ENCODE peak calls at places on chromosomes 6 and 20, in eight cellular contexts. One of them, this sample, is unnamed. For H3K9me3, the result is how much of the 10 kb centered on the place peaks cover.

GRCh38 chr6:85412926-85413325 is 37.0 kb upstream of the NT5E start:
- DNase-seq in psoas muscle: no peak
- DNase-seq in CD4-positive, alpha-beta T cell: no peak
- DNase-seq in left ventricle myocardium inferior: no peak
- DNase-seq in endothelial cell of umbilical vein: no peak
- DNase-seq in cardiac muscle cell: no peak
- DNase-seq in fibroblast of lung: no peak
- DNase-seq in hepatocyte: no peak
- DNase-seq in this sample: no peak

GRCh38 chr20:11180186-11180585 is 506.4 kb upstream of the JAG1 start:
- DNase-seq in left ventricle myocardium inferior: no peak
- DNase-seq in hepatocyte: no peak
- DNase-seq in cardiac muscle cell: no peak
- DNase-seq in CD4-positive, alpha-beta T cell: no peak
- DNase-seq in fibroblast of lung: no peak
- DNase-seq in endothelial cell of umbilical vein: peak
- DNase-seq in psoas muscle: no peak
- DNase-seq in this sample: no peak

GRCh38 chr20:58981564-58982364 is 708 bp downstream of the NELFCD start:
- DNase-seq in psoas muscle: no peak
- DNase-seq in endothelial cell of umbilical vein: peak
- DNase-seq in fibroblast of lung: peak
- DNase-seq in CD4-positive, alpha-beta T cell: no peak
- DNase-seq in cardiac muscle cell: no peak
- DNase-seq in left ventricle myocardium inferior: no peak
- DNase-seq in hepatocyte: peak
- DNase-seq in this sample: no peak

GRCh38 chr20:18020931-18021330 is 36.8 kb downstream of the OVOL2 start:
- DNase-seq in fibroblast of lung: no peak
- DNase-seq in cardiac muscle cell: no peak
- DNase-seq in psoas muscle: no peak
- DNase-seq in left ventricle myocardium inferior: no peak
- DNase-seq in hepatocyte: no peak
- DNase-seq in CD4-positive, alpha-beta T cell: no peak
- DNase-seq in endothelial cell of umbilical vein: no peak
- DNase-seq in this sample: no peak

GRCh38 chr20:36941403-36941835 is 10.1 kb downstream of the SAMHD1 start:
- DNase-seq in left ventricle myocardium inferior: no peak
- DNase-seq in CD4-positive, alpha-beta T cell: no peak
- DNase-seq in psoas muscle: no peak
- DNase-seq in hepatocyte: no peak
- DNase-seq in cardiac muscle cell: no peak
- DNase-seq in endothelial cell of umbilical vein: peak
- DNase-seq in fibroblast of lung: no peak
- DNase-seq in this sample: no peak

GRCh38 chr6:30657454-30657853 is 10.5 kb downstream of the C6orf136 start:
- DNase-seq in CD4-positive, alpha-beta T cell: no peak
- DNase-seq in left ventricle myocardium inferior: no peak
- DNase-seq in fibroblast of lung: no peak
- DNase-seq in cardiac muscle cell: no peak
- DNase-seq in psoas muscle: no peak
- DNase-seq in endothelial cell of umbilical vein: no peak
- DNase-seq in hepatocyte: no peak
- DNase-seq in this sample: no peak

GRCh38 chr6:33609444-33610034 is 11.6 kb upstream of the ITPR3 start:
- DNase-seq in left ventricle myocardium inferior: peak
- DNase-seq in cardiac muscle cell: no peak
- DNase-seq in psoas muscle: peak
- DNase-seq in hepatocyte: no peak
- DNase-seq in fibroblast of lung: peak
- DNase-seq in endothelial cell of umbilical vein: no peak
- DNase-seq in CD4-positive, alpha-beta T cell: no peak
- DNase-seq in this sample: peak

GRCh38 chr20:64114356-64114971 is 7.1 kb upstream of the NPBWR2 start:
- DNase-seq in hepatocyte: no peak
- DNase-seq in psoas muscle: no peak
- DNase-seq in fibroblast of lung: no peak
- DNase-seq in endothelial cell of umbilical vein: no peak
- DNase-seq in CD4-positive, alpha-beta T cell: no peak
- DNase-seq in cardiac muscle cell: no peak
- DNase-seq in left ventricle myocardium inferior: no peak
- DNase-seq in this sample: no peak

GRCh38 chr6:146770965-146771735 is 172.4 kb downstream of the ADGB start:
- DNase-seq in hepatocyte: no peak
- DNase-seq in psoas muscle: peak
- DNase-seq in cardiac muscle cell: no peak
- DNase-seq in endothelial cell of umbilical vein: peak
- DNase-seq in left ventricle myocardium inferior: peak
- DNase-seq in fibroblast of lung: no peak
- DNase-seq in CD4-positive, alpha-beta T cell: peak
- DNase-seq in this sample: peak

GRCh38 chr6:47034919-47035318 is 7.2 kb downstream of the ADGRF1 start:
- DNase-seq in endothelial cell of umbilical vein: peak
- DNase-seq in cardiac muscle cell: peak
- DNase-seq in hepatocyte: peak
- DNase-seq in psoas muscle: no peak
- DNase-seq in left ventricle myocardium inferior: no peak
- DNase-seq in fibroblast of lung: peak
- DNase-seq in CD4-positive, alpha-beta T cell: no peak
- DNase-seq in this sample: no peak

GRCh38 chr20:41616228-41616627 is 1.9 kb downstream of the CHD6 start:
- DNase-seq in hepatocyte: no peak
- DNase-seq in endothelial cell of umbilical vein: no peak
- DNase-seq in left ventricle myocardium inferior: no peak
- DNase-seq in psoas muscle: no peak
- DNase-seq in fibroblast of lung: peak
- DNase-seq in cardiac muscle cell: no peak
- DNase-seq in CD4-positive, alpha-beta T cell: no peak
- DNase-seq in this sample: no peak

GRCh38 chr6:155050311-155050710 is 55.2 kb downstream of the TIAM2 start:
- DNase-seq in cardiac muscle cell: no peak
- DNase-seq in left ventricle myocardium inferior: no peak
- DNase-seq in hepatocyte: no peak
- DNase-seq in psoas muscle: no peak
- DNase-seq in fibroblast of lung: peak
- DNase-seq in endothelial cell of umbilical vein: no peak
- DNase-seq in CD4-positive, alpha-beta T cell: no peak
- DNase-seq in this sample: no peak

GRCh38 chr20:3041818-3042504 is 1.5 kb upstream of the GNRH2 start:
- DNase-seq in endothelial cell of umbilical vein: peak
- DNase-seq in left ventricle myocardium inferior: no peak
- DNase-seq in psoas muscle: no peak
- DNase-seq in fibroblast of lung: peak
- DNase-seq in cardiac muscle cell: no peak
- DNase-seq in hepatocyte: no peak
- DNase-seq in CD4-positive, alpha-beta T cell: no peak
- DNase-seq in this sample: no peak

GRCh38 chr6:105941616-105942412 is 144.3 kb upstream of the PRDM1 start:
- DNase-seq in left ventricle myocardium inferior: no peak
- DNase-seq in fibroblast of lung: peak
- DNase-seq in cardiac muscle cell: no peak
- DNase-seq in hepatocyte: no peak
- DNase-seq in CD4-positive, alpha-beta T cell: no peak
- DNase-seq in psoas muscle: no peak
- DNase-seq in endothelial cell of umbilical vein: no peak
- DNase-seq in this sample: no peak

GRCh38 chr20:62272200-62272599 is 30.6 kb upstream of the ADRM1 start:
- DNase-seq in hepatocyte: no peak
- DNase-seq in psoas muscle: no peak
- DNase-seq in left ventricle myocardium inferior: no peak
- DNase-seq in cardiac muscle cell: no peak
- DNase-seq in fibroblast of lung: no peak
- DNase-seq in endothelial cell of umbilical vein: no peak
- DNase-seq in CD4-positive, alpha-beta T cell: no peak
- DNase-seq in this sample: no peak

GRCh38 chr6:130365166-130366010 is 429 bp upstream of the TMEM200A start:
- DNase-seq in hepatocyte: peak
- DNase-seq in CD4-positive, alpha-beta T cell: peak
- DNase-seq in left ventricle myocardium inferior: peak
- DNase-seq in psoas muscle: peak
- DNase-seq in fibroblast of lung: peak
- DNase-seq in endothelial cell of umbilical vein: peak
- DNase-seq in cardiac muscle cell: peak
- DNase-seq in this sample: peak

GRCh38 chr6:4128072-4128471 is 7.3 kb downstream of the ECI2 start:
- DNase-seq in fibroblast of lung: no peak
- DNase-seq in cardiac muscle cell: no peak
- DNase-seq in left ventricle myocardium inferior: no peak
- DNase-seq in endothelial cell of umbilical vein: peak
- DNase-seq in psoas muscle: no peak
- DNase-seq in CD4-positive, alpha-beta T cell: no peak
- DNase-seq in hepatocyte: no peak
- DNase-seq in this sample: no peak

GRCh38 chr6:33589723-33590530 is 9.9 kb upstream of the BAK1 start:
- DNase-seq in psoas muscle: peak
- DNase-seq in fibroblast of lung: peak
- DNase-seq in CD4-positive, alpha-beta T cell: peak
- DNase-seq in endothelial cell of umbilical vein: peak
- DNase-seq in cardiac muscle cell: peak
- DNase-seq in hepatocyte: peak
- DNase-seq in left ventricle myocardium inferior: no peak
- DNase-seq in this sample: no peak

GRCh38 chr6:33772902-33773472 is 15.9 kb downstream of the LEMD2 start:
- DNase-seq in fibroblast of lung: no peak
- DNase-seq in CD4-positive, alpha-beta T cell: no peak
- DNase-seq in hepatocyte: no peak
- DNase-seq in endothelial cell of umbilical vein: no peak
- DNase-seq in psoas muscle: no peak
- DNase-seq in cardiac muscle cell: no peak
- DNase-seq in left ventricle myocardium inferior: no peak
- DNase-seq in this sample: no peak

GRCh38 chr20:55143605-55144004 is 668.2 kb downstream of the DOK5 start:
- DNase-seq in fibroblast of lung: no peak
- DNase-seq in CD4-positive, alpha-beta T cell: no peak
- DNase-seq in endothelial cell of umbilical vein: no peak
- DNase-seq in cardiac muscle cell: no peak
- DNase-seq in hepatocyte: peak
- DNase-seq in left ventricle myocardium inferior: no peak
- DNase-seq in psoas muscle: no peak
- DNase-seq in this sample: no peak

GRCh38 chr20:55142932-55143331 is 667.5 kb downstream of the DOK5 start:
- DNase-seq in left ventricle myocardium inferior: no peak
- DNase-seq in psoas muscle: no peak
- DNase-seq in hepatocyte: no peak
- DNase-seq in endothelial cell of umbilical vein: no peak
- DNase-seq in CD4-positive, alpha-beta T cell: no peak
- DNase-seq in fibroblast of lung: no peak
- DNase-seq in cardiac muscle cell: no peak
- DNase-seq in this sample: no peak

GRCh38 chr20:55135923-55136322 is 660.5 kb downstream of the DOK5 start:
- DNase-seq in CD4-positive, alpha-beta T cell: no peak
- DNase-seq in psoas muscle: no peak
- DNase-seq in left ventricle myocardium inferior: no peak
- DNase-seq in endothelial cell of umbilical vein: no peak
- DNase-seq in hepatocyte: no peak
- DNase-seq in cardiac muscle cell: no peak
- DNase-seq in fibroblast of lung: no peak
- DNase-seq in this sample: no peak

GRCh38 chr20:55139173-55139765 is 663.9 kb downstream of the DOK5 start:
- DNase-seq in hepatocyte: no peak
- DNase-seq in left ventricle myocardium inferior: no peak
- DNase-seq in cardiac muscle cell: no peak
- DNase-seq in CD4-positive, alpha-beta T cell: no peak
- DNase-seq in psoas muscle: no peak
- DNase-seq in endothelial cell of umbilical vein: no peak
- DNase-seq in fibroblast of lung: no peak
- DNase-seq in this sample: no peak

GRCh38 chr20:55140631-55141030 is 665.2 kb downstream of the DOK5 start:
- DNase-seq in cardiac muscle cell: no peak
- DNase-seq in psoas muscle: peak
- DNase-seq in left ventricle myocardium inferior: no peak
- DNase-seq in endothelial cell of umbilical vein: no peak
- DNase-seq in hepatocyte: no peak
- DNase-seq in CD4-positive, alpha-beta T cell: no peak
- DNase-seq in fibroblast of lung: no peak
- DNase-seq in this sample: no peak
- H3K9me3 ChIP-seq in cardiac muscle cell: under half
- H3K9me3 ChIP-seq in psoas muscle: under half
- H3K9me3 ChIP-seq in left ventricle myocardium inferior: under half
- H3K9me3 ChIP-seq in endothelial cell of umbilical vein: under half
- H3K9me3 ChIP-seq in hepatocyte: under half
- H3K9me3 ChIP-seq in CD4-positive, alpha-beta T cell: under half
- H3K9me3 ChIP-seq in fibroblast of lung: under half
- H3K9me3 ChIP-seq in this sample: under half

GRCh38 chr20:35312348-35312747 is 20.1 kb upstream of the FAM83C start:
- DNase-seq in left ventricle myocardium inferior: no peak
- DNase-seq in endothelial cell of umbilical vein: peak
- DNase-seq in hepatocyte: no peak
- DNase-seq in psoas muscle: no peak
- DNase-seq in fibroblast of lung: peak
- DNase-seq in cardiac muscle cell: no peak
- DNase-seq in CD4-positive, alpha-beta T cell: no peak
- DNase-seq in this sample: no peak
- TF ChIP-seq CTCF in left ventricle myocardium inferior: no peak
- TF ChIP-seq CTCF in endothelial cell of umbilical vein: no peak
- TF ChIP-seq CTCF in hepatocyte: no peak
- TF ChIP-seq CTCF in psoas muscle: no peak
- TF ChIP-seq CTCF in fibroblast of lung: no peak
- TF ChIP-seq CTCF in cardiac muscle cell: no peak
- TF ChIP-seq CTCF in CD4-positive, alpha-beta T cell: no peak
- TF ChIP-seq CTCF in this sample: no peak

DNA sequence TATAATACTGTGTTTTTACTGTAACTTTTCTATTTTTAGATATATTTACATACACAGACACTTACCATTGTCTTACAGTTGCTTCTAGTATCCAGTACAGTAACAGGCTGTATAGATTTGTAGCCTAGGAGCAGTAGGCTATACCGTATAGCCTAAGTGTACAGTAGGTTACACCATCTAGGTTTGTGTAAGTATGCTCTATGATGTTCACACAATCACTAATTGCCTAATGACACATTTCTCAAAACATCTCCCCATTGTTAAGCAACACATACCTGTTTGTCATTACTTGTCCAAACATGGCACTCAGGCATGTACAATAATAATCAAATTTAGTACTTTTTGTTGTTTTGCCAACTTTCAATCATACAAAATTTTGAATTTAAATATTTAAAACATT is 757.3 kb downstream of the DOK5 start:
- DNase-seq in CD4-positive, alpha-beta T cell: no peak
- DNase-seq in left ventricle myocardium inferior: no peak
- DNase-seq in hepatocyte: no peak
- DNase-seq in psoas muscle: no peak
- DNase-seq in cardiac muscle cell: no peak
- DNase-seq in fibroblast of lung: no peak
- DNase-seq in endothelial cell of umbilical vein: no peak
- DNase-seq in this sample: no peak
- H3K9me3 ChIP-seq in CD4-positive, alpha-beta T cell: under half
- H3K9me3 ChIP-seq in left ventricle myocardium inferior: under half
- H3K9me3 ChIP-seq in hepatocyte: under half
- H3K9me3 ChIP-seq in psoas muscle: under half
- H3K9me3 ChIP-seq in cardiac muscle cell: under half
- H3K9me3 ChIP-seq in fibroblast of lung: under half
- H3K9me3 ChIP-seq in endothelial cell of umbilical vein: under half
- H3K9me3 ChIP-seq in this sample: under half

DNA sequence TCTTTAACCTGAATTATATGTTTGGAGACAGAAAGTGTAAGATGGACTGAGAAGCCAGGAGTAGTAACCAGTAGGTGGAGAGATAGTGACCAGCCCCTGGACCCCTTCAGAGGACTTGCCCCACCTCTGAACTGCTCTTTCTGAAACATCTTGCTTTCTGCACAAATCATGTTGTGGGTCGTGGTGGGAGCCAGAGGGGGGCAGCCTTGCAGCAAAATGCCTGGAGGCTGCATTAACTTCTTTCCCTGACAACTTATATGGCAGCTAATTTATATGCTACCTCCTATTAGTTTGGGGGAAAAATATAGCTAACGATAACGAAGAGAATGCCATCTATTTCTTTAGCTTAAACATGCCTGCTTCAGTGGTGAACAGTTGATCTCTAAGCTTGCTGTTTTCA is 859.8 kb downstream of the MAFB start:
- DNase-seq in CD4-positive, alpha-beta T cell: no peak
- DNase-seq in hepatocyte: peak
- DNase-seq in left ventricle myocardium inferior: peak
- DNase-seq in psoas muscle: no peak
- DNase-seq in cardiac muscle cell: peak
- DNase-seq in fibroblast of lung: peak
- DNase-seq in endothelial cell of umbilical vein: no peak
- DNase-seq in this sample: peak
- TF ChIP-seq CTCF in CD4-positive, alpha-beta T cell: no peak
- TF ChIP-seq CTCF in hepatocyte: peak
- TF ChIP-seq CTCF in left ventricle myocardium inferior: peak
- TF ChIP-seq CTCF in psoas muscle: peak
- TF ChIP-seq CTCF in cardiac muscle cell: peak
- TF ChIP-seq CTCF in fibroblast of lung: peak
- TF ChIP-seq CTCF in endothelial cell of umbilical vein: no peak
- TF ChIP-seq CTCF in this sample: peak

This sample was measured in heart right ventricle.